ENCODE peak calls at places on chromosomes 7 and 10, in nine cellular contexts. J is uterus, S is heart right ventricle, O is thyroid gland, D is tibial artery, W is hepatocyte, Q is psoas muscle, K is H9, C is lung. B is an unnamed sample.

GRCh38 chr10:78867555-78867939 is 201.2 kb upstream of the ZMIZ1 start:
- DNase-seq in J (no peak), S (no peak), O (no peak), D (no peak), W (no peak), Q (no peak), K (no peak), C (peak; percentile 22), B (no peak)

GRCh38 chr10:22463255-22463654 is 118.0 kb downstream of the SPAG6 start:
- DNase-seq in J (no peak), S (no peak), O (no peak), D (no peak), W (no peak), Q (no peak), K (no peak), C (no peak), B (no peak)

GRCh38 chr7:24833548-24833947 is 76.3 kb upstream of the GSDME start:
- DNase-seq in J (no peak), S (no peak), O (no peak), D (no peak), W (no peak), Q (no peak), K (no peak), C (no peak), B (no peak)

GRCh38 chr7:74290999-74291441 is 1.8 kb downstream of the CLIP2 start:
- DNase-seq in J (no peak), S (no peak), O (no peak), D (no peak), W (no peak), Q (no peak), K (no peak), C (no peak), B (no peak)

GRCh38 chr10:88670497-88670896 is 6.3 kb downstream of the LIPF start:
- DNase-seq in J (no peak), S (no peak), O (no peak), D (no peak), W (no peak), Q (no peak), K (no peak), C (no peak), B (no peak)

GRCh38 chr10:7950981-7951847 is 103.3 kb upstream of the GATA3 start:
- DNase-seq in J (no peak), S (no peak), O (no peak), D (no peak), W (no peak), Q (no peak), K (no peak), C (no peak), B (no peak)

GRCh38 chr7:76408121-76408560 is 1.4 kb downstream of the SSC4D start:
- DNase-seq in J (no peak), S (no peak), O (no peak), D (no peak), W (no peak), Q (no peak), K (no peak), C (no peak), B (no peak)

GRCh38 chr10:5413012-5413938 is 918 bp downstream of the NET1 start:
- DNase-seq in J (no peak), S (no peak), O (no peak), D (no peak), W (peak; percentile 43), Q (no peak), K (peak; percentile 28), C (no peak), B (no peak)

GRCh38 chr10:37639200-37639599 is 218.2 kb downstream of the ZNF248 start:
- DNase-seq in J (no peak), S (no peak), O (no peak), D (no peak), W (no peak), Q (no peak), K (no peak), C (no peak), B (no peak)

GRCh38 chr10:86795353-86795752 is 38.9 kb downstream of the BMPR1A start:
- DNase-seq in J (no peak), S (no peak), O (no peak), D (no peak), W (peak; percentile 41), Q (no peak), K (no peak), C (no peak), B (no peak)

GRCh38 chr7:157418204-157419029 is 81.6 kb downstream of the DNAJB6 start:
- DNase-seq in J (no peak), S (no peak), O (no peak), D (no peak), W (no peak), Q (no peak), K (no peak), C (no peak), B (no peak)

GRCh38 chr10:69644658-69645295 is 14.7 kb downstream of the FAM241B start:
- DNase-seq in J (no peak), S (peak; percentile 40), O (peak; percentile 65), D (peak; percentile 75), W (peak; percentile 83), Q (peak; percentile 42), K (peak; percentile 79), C (peak; percentile 46), B (no peak)

GRCh38 chr10:29210469-29210868 is 78.4 kb upstream of the LYZL1 start:
- DNase-seq in J (no peak), S (no peak), O (no peak), D (no peak), W (no peak), Q (no peak), K (no peak), C (no peak), B (no peak)

GRCh38 chr7:124720195-124720594 is 45.4 kb downstream of the GPR37 start:
- DNase-seq in J (no peak), S (no peak), O (no peak), D (no peak), W (no peak), Q (no peak), K (no peak), C (no peak), B (no peak)

GRCh38 chr7:96388620-96389383 is 66.9 kb upstream of the SLC25A13 start:
- DNase-seq in J (peak; percentile 39), S (peak; percentile 45), O (no peak), D (no peak), W (peak; percentile 49), Q (no peak), K (no peak), C (no peak), B (no peak)

GRCh38 chr10:113616244-113617074 is 47.4 kb downstream of the NRAP start:
- DNase-seq in J (no peak), S (no peak), O (no peak), D (no peak), W (peak; percentile 28), Q (no peak), K (no peak), C (no peak), B (no peak)
- TF ChIP-seq CTCF in J (no peak), S (peak; percentile 33), O (peak; percentile 32), D (no peak), W (peak; percentile 48), Q (peak; percentile 27), K (peak; percentile 74), C (no peak), B (no peak)

DNA sequence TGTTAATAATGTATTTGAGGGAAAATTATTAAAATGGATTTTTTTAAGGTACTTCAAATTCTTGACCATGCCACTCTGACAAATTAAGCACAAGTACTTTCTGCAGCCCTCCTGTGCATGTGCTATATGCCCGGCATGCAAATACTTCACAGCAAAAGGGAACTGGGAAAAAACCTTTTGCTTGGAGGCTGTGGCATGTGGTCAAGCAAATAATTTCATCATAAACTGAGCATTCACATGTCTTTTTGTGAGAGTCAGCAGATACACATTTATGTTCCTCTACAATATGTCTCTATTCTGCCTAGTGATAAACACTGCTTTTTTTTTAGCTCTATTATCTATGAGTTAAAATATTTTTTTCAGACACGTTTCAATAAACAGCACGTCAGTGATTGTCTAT is 53.7 kb upstream of the SEMA3A start:
- DNase-seq in J (no peak), S (no peak), O (no peak), D (no peak), W (no peak), Q (no peak), K (no peak), C (no peak), B (no peak)
- H3K27ac ChIP-seq in J (no peak overlapping the region), S (no peak overlapping the region), O (no peak overlapping the region), D (no peak overlapping the region), W (no peak overlapping the region), Q (no peak overlapping the region), K (no peak overlapping the region), C (no peak overlapping the region), B (no peak overlapping the region)

GRCh38 chr7:141389423-141389822 is 161.8 kb upstream of the AGK start:
- DNase-seq in J (no peak), S (no peak), O (no peak), D (no peak), W (no peak), Q (no peak), K (no peak), C (no peak), B (no peak)

GRCh38 chr7:141397236-141398163 is 153.7 kb upstream of the AGK start:
- DNase-seq in J (no peak), S (peak; percentile 40), O (no peak), D (no peak), W (no peak), Q (no peak), K (no peak), C (no peak), B (no peak)

GRCh38 chr7:141387521-141388217 is 163.5 kb upstream of the AGK start:
- DNase-seq in J (no peak), S (no peak), O (no peak), D (no peak), W (no peak), Q (no peak), K (no peak), C (no peak), B (no peak)

GRCh38 chr7:141390339-141390738 is 160.9 kb upstream of the AGK start:
- DNase-seq in J (no peak), S (no peak), O (no peak), D (no peak), W (no peak), Q (no peak), K (no peak), C (no peak), B (no peak)

DNA sequence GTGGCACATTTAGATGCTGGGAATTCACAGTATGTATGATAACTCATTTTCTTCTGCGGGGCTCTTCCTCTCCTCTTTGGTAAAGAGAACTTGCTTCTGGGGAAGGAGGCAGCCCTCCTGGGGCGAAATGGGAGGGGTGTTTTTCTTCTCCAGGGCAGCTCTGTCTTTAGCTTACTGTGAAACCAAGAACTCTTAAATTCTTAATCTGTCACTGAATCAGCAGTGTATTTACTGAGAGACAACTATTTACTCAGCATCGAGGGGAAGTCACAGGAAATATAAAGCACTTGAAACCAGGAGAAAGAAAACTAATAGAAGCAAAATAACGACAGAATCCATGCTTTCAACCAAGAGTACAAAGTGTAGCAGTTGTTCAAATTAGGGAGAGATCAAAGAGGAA is 158.2 kb upstream of the AGK start:
- DNase-seq in J (no peak), S (no peak), O (no peak), D (no peak), W (no peak), Q (no peak), K (no peak), C (no peak), B (no peak)
- H3K27me3 ChIP-seq in J (no peaks in the 10 kb centered on the region), S (no peaks in the 10 kb centered on the region), O (no peaks in the 10 kb centered on the region), D (no peaks in the 10 kb centered on the region), W (no peaks in the 10 kb centered on the region), Q (no peaks in the 10 kb centered on the region), K (no peaks in the 10 kb centered on the region), C (no peaks in the 10 kb centered on the region), B (no peaks in the 10 kb centered on the region)

DNA sequence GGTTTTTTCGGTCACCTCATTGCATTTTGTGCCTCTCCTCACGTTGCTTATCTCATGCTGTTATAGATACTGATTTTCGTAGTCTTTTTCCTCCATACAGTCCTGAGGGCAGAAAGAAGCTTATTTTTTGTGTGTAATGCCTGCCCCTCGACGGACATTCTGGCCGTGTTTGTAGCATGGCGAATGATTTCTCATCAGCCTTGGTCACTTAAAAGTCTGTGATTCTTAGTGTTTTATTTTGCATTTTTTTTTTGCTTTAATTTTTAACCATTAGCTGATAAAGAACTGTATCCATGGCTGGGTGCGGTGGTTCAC is 469 bp upstream of the NOC3L start:
- DNase-seq in J (no peak), S (no peak), O (no peak), D (no peak), W (no peak), Q (no peak), K (no peak), C (no peak), B (no peak)
- TF ChIP-seq CTCF in J (no peak), S (peak; percentile 5), O (no peak), D (no peak), W (no peak), Q (no peak), K (no peak), C (no peak), B (no peak)